ENCODE peak calls at places on chromosomes 6 and 20, in seven cellular contexts. One of them, this sample, is unnamed.

GRCh38 chr6:67433124-67433523 is 1202.0 kb upstream of the ADGRB3 start:
- DNase-seq in HS-27A: no peak
- DNase-seq in A549: no peak
- DNase-seq in activated CD4-positive, alpha-beta memory T cell treated with anti-CD3 and anti-CD28 coated beads, Interleukin-2, amount 10 ng/mL, durations not matched to agents 7 days and 5 days: no peak
- DNase-seq in activated naive CD8-positive, alpha-beta T cell treated with anti-CD3 and anti-CD28 coated beads, Interleukin-2, amount 50 U/mL, for 24 hours: no peak
- DNase-seq in RPMI8226: no peak
- DNase-seq in G401: no peak
- DNase-seq in this sample: no peak

GRCh38 chr20:36390719-36391415 is 84.7 kb downstream of the DLGAP4 start:
- DNase-seq in activated naive CD8-positive, alpha-beta T cell treated with anti-CD3 and anti-CD28 coated beads, Interleukin-2, amount 50 U/mL, for 24 hours: no peak
- DNase-seq in RPMI8226: no peak
- DNase-seq in activated CD4-positive, alpha-beta memory T cell treated with anti-CD3 and anti-CD28 coated beads, Interleukin-2, amount 10 ng/mL, durations not matched to agents 7 days and 5 days: no peak
- DNase-seq in G401: no peak
- DNase-seq in HS-27A: no peak
- DNase-seq in A549: no peak
- DNase-seq in this sample: no peak

GRCh38 chr6:158892266-158892665 is 73.1 kb upstream of the EZR start:
- DNase-seq in G401: no peak
- DNase-seq in activated CD4-positive, alpha-beta memory T cell treated with anti-CD3 and anti-CD28 coated beads, Interleukin-2, amount 10 ng/mL, durations not matched to agents 7 days and 5 days: no peak
- DNase-seq in A549: no peak
- DNase-seq in RPMI8226: no peak
- DNase-seq in activated naive CD8-positive, alpha-beta T cell treated with anti-CD3 and anti-CD28 coated beads, Interleukin-2, amount 50 U/mL, for 24 hours: no peak
- DNase-seq in HS-27A: no peak
- DNase-seq in this sample: no peak

GRCh38 chr6:92706976-92707375 is 712.4 kb downstream of the EPHA7 start:
- DNase-seq in A549: no peak
- DNase-seq in activated naive CD8-positive, alpha-beta T cell treated with anti-CD3 and anti-CD28 coated beads, Interleukin-2, amount 50 U/mL, for 24 hours: no peak
- DNase-seq in RPMI8226: no peak
- DNase-seq in HS-27A: no peak
- DNase-seq in activated CD4-positive, alpha-beta memory T cell treated with anti-CD3 and anti-CD28 coated beads, Interleukin-2, amount 10 ng/mL, durations not matched to agents 7 days and 5 days: no peak
- DNase-seq in G401: no peak
- DNase-seq in this sample: no peak

GRCh38 chr20:46670228-46670584 is 18.9 kb upstream of the SLC13A3 start:
- DNase-seq in G401: no peak
- DNase-seq in A549: no peak
- DNase-seq in activated naive CD8-positive, alpha-beta T cell treated with anti-CD3 and anti-CD28 coated beads, Interleukin-2, amount 50 U/mL, for 24 hours: no peak
- DNase-seq in RPMI8226: no peak
- DNase-seq in HS-27A: no peak
- DNase-seq in activated CD4-positive, alpha-beta memory T cell treated with anti-CD3 and anti-CD28 coated beads, Interleukin-2, amount 10 ng/mL, durations not matched to agents 7 days and 5 days: no peak
- DNase-seq in this sample: no peak

GRCh38 chr6:143337201-143337949 is 113.1 kb downstream of the ADAT2 start:
- DNase-seq in activated CD4-positive, alpha-beta memory T cell treated with anti-CD3 and anti-CD28 coated beads, Interleukin-2, amount 10 ng/mL, durations not matched to agents 7 days and 5 days: peak
- DNase-seq in activated naive CD8-positive, alpha-beta T cell treated with anti-CD3 and anti-CD28 coated beads, Interleukin-2, amount 50 U/mL, for 24 hours: peak
- DNase-seq in A549: no peak
- DNase-seq in G401: no peak
- DNase-seq in HS-27A: no peak
- DNase-seq in RPMI8226: peak
- DNase-seq in this sample: no peak

GRCh38 chr6:145761584-145761983 is 26.3 kb upstream of the EPM2A start:
- DNase-seq in G401: no peak
- DNase-seq in activated naive CD8-positive, alpha-beta T cell treated with anti-CD3 and anti-CD28 coated beads, Interleukin-2, amount 50 U/mL, for 24 hours: no peak
- DNase-seq in A549: no peak
- DNase-seq in RPMI8226: no peak
- DNase-seq in activated CD4-positive, alpha-beta memory T cell treated with anti-CD3 and anti-CD28 coated beads, Interleukin-2, amount 10 ng/mL, durations not matched to agents 7 days and 5 days: no peak
- DNase-seq in HS-27A: no peak
- DNase-seq in this sample: no peak

GRCh38 chr6:163239572-163240340 is 174.8 kb upstream of the QKI start:
- DNase-seq in activated naive CD8-positive, alpha-beta T cell treated with anti-CD3 and anti-CD28 coated beads, Interleukin-2, amount 50 U/mL, for 24 hours: no peak
- DNase-seq in G401: no peak
- DNase-seq in RPMI8226: no peak
- DNase-seq in A549: no peak
- DNase-seq in HS-27A: no peak
- DNase-seq in activated CD4-positive, alpha-beta memory T cell treated with anti-CD3 and anti-CD28 coated beads, Interleukin-2, amount 10 ng/mL, durations not matched to agents 7 days and 5 days: no peak
- DNase-seq in this sample: no peak

GRCh38 chr6:75143186-75143585 is 62.7 kb downstream of the COL12A1 start:
- DNase-seq in activated CD4-positive, alpha-beta memory T cell treated with anti-CD3 and anti-CD28 coated beads, Interleukin-2, amount 10 ng/mL, durations not matched to agents 7 days and 5 days: no peak
- DNase-seq in A549: no peak
- DNase-seq in RPMI8226: no peak
- DNase-seq in HS-27A: no peak
- DNase-seq in activated naive CD8-positive, alpha-beta T cell treated with anti-CD3 and anti-CD28 coated beads, Interleukin-2, amount 50 U/mL, for 24 hours: no peak
- DNase-seq in G401: no peak
- DNase-seq in this sample: no peak

This sample was measured in MM.1S.